ENCODE peak calls at places on chromosomes 13 and 19, in ten cellular contexts. Y is IMR-90; W is A549; O is cardiac fibroblast; L is neuronal stem cell; J is OCI-LY7; M is psoas muscle; S is CD8-positive, alpha-beta memory T cell; F is tibial nerve; Q is fibroblast of lung. G is an unnamed sample.

GRCh38 chr19:51427220-51427619 is 9.8 kb upstream of the SIGLEC10 start:
- DNase-seq in J (no peak), S (no peak), W (no peak), F (no peak), M (no peak), Q (no peak), L (no peak), Y (no peak), O (no peak), G (no peak)

GRCh38 chr13:94195715-94196114 is 283.8 kb downstream of the DCT start:
- DNase-seq in Y (peak), W (no peak), F (no peak), S (no peak), Q (peak), L (no peak), O (peak), M (no peak), J (no peak), G (no peak)

GRCh38 chr13:97471721-97472120 is 37.8 kb downstream of the RAP2A start:
- DNase-seq in F (no peak), Y (peak), O (no peak), J (no peak), Q (no peak), S (no peak), L (no peak), W (no peak), M (no peak), G (no peak)

GRCh38 chr13:98761126-98761978 is 8.9 kb upstream of the SLC15A1 start:
- DNase-seq in M (no peak), L (no peak), W (no peak), O (peak), Q (peak), J (no peak), S (no peak), Y (peak), F (no peak), G (no peak)

GRCh38 chr19:4177146-4177545 is 5.2 kb downstream of the SIRT6 start:
- DNase-seq in Q (no peak), M (no peak), O (no peak), S (no peak), L (no peak), J (no peak), F (no peak), Y (no peak), W (no peak), G (no peak)

GRCh38 chr19:5137114-5137513 is 168.2 kb downstream of the KDM4B start:
- DNase-seq in S (no peak), O (no peak), J (no peak), Y (no peak), W (no peak), Q (no peak), F (no peak), L (no peak), M (no peak), G (no peak)

GRCh38 chr19:14337510-14337909 is 43.7 kb upstream of the ADGRE5 start:
- DNase-seq in S (peak), L (no peak), F (no peak), J (peak), Q (no peak), W (peak), Y (no peak), O (no peak), M (no peak), G (no peak)

GRCh38 chr13:35278917-35279316 is 197.6 kb downstream of the MAB21L1 start:
- DNase-seq in F (no peak), O (no peak), W (no peak), Y (no peak), Q (no peak), J (no peak), S (no peak), M (no peak), L (no peak), G (no peak)

GRCh38 chr19:10871711-10872550 is 578 bp downstream of the CARM1 start:
- DNase-seq in Y (no peak), L (no peak), W (no peak), Q (no peak), O (peak), M (peak), F (no peak), S (no peak), J (peak), G (peak)

GRCh38 chr19:42255766-42256750 is 1.1 kb upstream of the ERF start:
- DNase-seq in Y (peak), M (no peak), F (no peak), J (no peak), S (no peak), Q (peak), O (peak), W (peak), L (peak), G (peak)

GRCh38 chr13:95288899-95289500 is 12.3 kb downstream of the ABCC4 start:
- DNase-seq in S (no peak), F (no peak), L (no peak), Y (no peak), Q (peak), O (no peak), M (no peak), J (no peak), W (no peak), G (no peak)

GRCh38 chr13:40963927-40964326 is 55.2 kb downstream of the ELF1 start:
- DNase-seq in M (no peak), Q (peak), S (no peak), W (peak), Y (peak), O (no peak), L (no peak), F (no peak), J (no peak), G (no peak)

GRCh38 chr13:75480691-75481175 is 1.2 kb downstream of the TBC1D4 start:
- DNase-seq in L (peak), O (peak), M (peak), W (peak), Q (peak), F (peak), S (peak), J (peak), Y (peak), G (peak)

GRCh38 chr19:51531349-51532315 is at the start of gene SIGLEC6:
- DNase-seq in O (no peak), Y (no peak), W (no peak), F (peak), L (no peak), Q (no peak), M (peak), J (peak), S (no peak), G (no peak)

GRCh38 chr19:19528721-19529490 is at the start of gene YJEFN3:
- DNase-seq in Y (peak), M (no peak), S (no peak), J (no peak), F (no peak), L (no peak), Q (peak), O (no peak), W (no peak), G (no peak)

GRCh38 chr19:30052122-30053075 is 110.4 kb downstream of the URI1 start:
- DNase-seq in Q (no peak), O (no peak), F (no peak), S (no peak), Y (no peak), L (no peak), J (no peak), M (no peak), W (no peak), G (no peak)

GRCh38 chr19:35806597-35806996 is 6.0 kb downstream of the PRODH2 start:
- DNase-seq in J (no peak), O (no peak), S (no peak), M (no peak), Q (no peak), L (no peak), F (no peak), Y (no peak), W (no peak), G (no peak)

GRCh38 chr19:54100560-54100959 is at the start of gene OSCAR:
- DNase-seq in M (no peak), L (no peak), W (no peak), S (no peak), O (no peak), J (no peak), F (no peak), Q (no peak), Y (no peak), G (no peak)

GRCh38 chr19:2290441-2291184 is 8.6 kb upstream of the PEAK3 start:
- DNase-seq in S (peak), O (no peak), Y (no peak), J (no peak), Q (no peak), L (no peak), M (no peak), F (no peak), W (no peak), G (no peak)

GRCh38 chr13:78601886-78602560 is 1.3 kb downstream of the POU4F1 start:
- DNase-seq in J (no peak), M (no peak), O (no peak), W (no peak), L (no peak), Q (no peak), Y (no peak), S (no peak), F (no peak), G (no peak)
- H3K4me3 ChIP-seq in J (peak), M (peak), O (no peak), W (no peak), L (peak), Q (no peak), Y (no peak), S (peak), F (no peak), G (no peak)

GRCh38 chr13:108786578-108787100 is 157.2 kb downstream of the MYO16 start:
- DNase-seq in L (no peak), M (no peak), W (no peak), O (no peak), Q (no peak), F (no peak), S (no peak), J (no peak), Y (no peak), G (no peak)
- H3K4me3 ChIP-seq in L (no peak), M (no peak), W (no peak), O (no peak), Q (no peak), F (no peak), S (no peak), J (no peak), Y (no peak), G (no peak)

GRCh38 chr19:40662925-40663711 is 27.3 kb downstream of the NUMBL start:
- DNase-seq in S (peak), J (peak), F (peak), L (peak), O (peak), Q (peak), Y (peak), W (peak), M (peak), G (peak)

GRCh38 chr19:40668991-40669614 is 21.3 kb downstream of the NUMBL start:
- DNase-seq in Q (no peak), W (no peak), O (no peak), L (no peak), J (no peak), M (no peak), Y (no peak), S (no peak), F (no peak), G (no peak)

GRCh38 chr19:40667602-40668001 is 22.8 kb downstream of the NUMBL start:
- DNase-seq in Q (no peak), M (no peak), S (no peak), L (no peak), W (no peak), J (no peak), O (no peak), Y (no peak), F (no peak), G (no peak)

GRCh38 chr19:40663712-40664692 is 26.4 kb downstream of the NUMBL start:
- DNase-seq in M (no peak), F (no peak), Q (peak), J (no peak), Y (peak), S (no peak), L (no peak), W (peak), O (peak), G (peak)

GRCh38 chr19:40666803-40667438 is 23.5 kb downstream of the NUMBL start:
- DNase-seq in W (no peak), Q (no peak), J (no peak), M (no peak), L (no peak), S (no peak), F (no peak), Y (no peak), O (no peak), G (no peak)
- H3K4me3 ChIP-seq in W (no peak), Q (no peak), J (no peak), M (no peak), L (no peak), S (no peak), F (no peak), Y (no peak), O (no peak), G (no peak)

GRCh38 chr19:58513694-58514563 is 2.1 kb upstream of the SLC27A5 start:
- DNase-seq in Q (peak), W (peak), J (peak), F (peak), Y (peak), O (peak), L (peak), M (peak), S (peak), G (peak)

GRCh38 chr19:58511353-58512208 is at the start of gene SLC27A5:
- DNase-seq in O (no peak), Y (no peak), Q (no peak), F (no peak), W (no peak), M (no peak), J (no peak), L (no peak), S (no peak), G (no peak)

GRCh38 chr19:58510084-58510862 is 1.5 kb downstream of the SLC27A5 start:
- DNase-seq in J (no peak), W (no peak), F (no peak), Q (no peak), S (no peak), O (no peak), M (no peak), Y (no peak), L (no peak), G (no peak)

GRCh38 chr19:58513213-58513693 is 1.5 kb upstream of the SLC27A5 start:
- DNase-seq in F (no peak), J (no peak), L (no peak), Y (no peak), M (no peak), O (no peak), Q (no peak), S (no peak), W (no peak), G (no peak)

GRCh38 chr19:58509731-58510083 is 2.1 kb downstream of the SLC27A5 start:
- DNase-seq in Q (no peak), M (no peak), S (no peak), F (no peak), Y (no peak), L (no peak), W (no peak), J (no peak), O (no peak), G (no peak)
- H3K4me3 ChIP-seq in Q (no peak), M (no peak), S (no peak), F (no peak), Y (no peak), L (no peak), W (no peak), J (no peak), O (no peak), G (no peak)

G was measured in uterus.